ENCODE peak calls at places on chromosomes 11 and 22, in seven cellular contexts. One of them, this sample, is unnamed.

GRCh38 chr11:69292221-69292648 is 1.7 kb upstream of the MYEOV start:
- DNase-seq in Peyer's patch: peak; percentile 49
- DNase-seq in cardiac muscle cell: peak; percentile 39
- DNase-seq in EH: peak; percentile 34
- DNase-seq in K562: peak; percentile 78
- DNase-seq in AG09319: no peak
- DNase-seq in T-helper 9 cell: peak; percentile 56
- DNase-seq in this sample: no peak

GRCh38 chr11:93288079-93288478 is 42.5 kb upstream of the DEUP1 start:
- DNase-seq in Peyer's patch: no peak
- DNase-seq in cardiac muscle cell: no peak
- DNase-seq in EH: no peak
- DNase-seq in K562: no peak
- DNase-seq in AG09319: no peak
- DNase-seq in T-helper 9 cell: no peak
- DNase-seq in this sample: no peak

GRCh38 chr11:128582496-128583366 is 4.6 kb downstream of the ETS1 start:
- DNase-seq in Peyer's patch: no peak
- DNase-seq in cardiac muscle cell: peak; percentile 92
- DNase-seq in EH: peak; percentile 94
- DNase-seq in K562: no peak
- DNase-seq in AG09319: peak; percentile 74
- DNase-seq in T-helper 9 cell: no peak
- DNase-seq in this sample: no peak

GRCh38 chr11:134361661-134362060 is 29.9 kb downstream of the GLB1L2 start:
- DNase-seq in Peyer's patch: no peak
- DNase-seq in cardiac muscle cell: no peak
- DNase-seq in EH: no peak
- DNase-seq in K562: no peak
- DNase-seq in AG09319: no peak
- DNase-seq in T-helper 9 cell: no peak
- DNase-seq in this sample: no peak

GRCh38 chr11:63019506-63019905 is 3.9 kb upstream of the SLC22A8 start:
- DNase-seq in Peyer's patch: no peak
- DNase-seq in cardiac muscle cell: no peak
- DNase-seq in EH: no peak
- DNase-seq in K562: no peak
- DNase-seq in AG09319: no peak
- DNase-seq in T-helper 9 cell: no peak
- DNase-seq in this sample: no peak

GRCh38 chr11:135033545-135033944 is 621.5 kb upstream of the B3GAT1 start:
- DNase-seq in Peyer's patch: no peak
- DNase-seq in cardiac muscle cell: peak; percentile 1
- DNase-seq in EH: no peak
- DNase-seq in K562: no peak
- DNase-seq in AG09319: no peak
- DNase-seq in T-helper 9 cell: no peak
- DNase-seq in this sample: peak; percentile 26

GRCh38 chr11:134199531-134199930 is 24.2 kb downstream of the NCAPD3 start:
- DNase-seq in Peyer's patch: no peak
- DNase-seq in cardiac muscle cell: no peak
- DNase-seq in EH: no peak
- DNase-seq in K562: no peak
- DNase-seq in AG09319: no peak
- DNase-seq in T-helper 9 cell: no peak
- DNase-seq in this sample: no peak

GRCh38 chr22:28884754-28885375 is 1.5 kb downstream of the ZNRF3 start:
- DNase-seq in Peyer's patch: no peak
- DNase-seq in cardiac muscle cell: no peak
- DNase-seq in EH: no peak
- DNase-seq in K562: no peak
- DNase-seq in AG09319: no peak
- DNase-seq in T-helper 9 cell: no peak
- DNase-seq in this sample: no peak

GRCh38 chr22:22380098-22381030 is 128.2 kb downstream of the ZNF280B start:
- DNase-seq in Peyer's patch: peak; percentile 87
- DNase-seq in cardiac muscle cell: no peak
- DNase-seq in EH: no peak
- DNase-seq in K562: peak; percentile 88
- DNase-seq in AG09319: no peak
- DNase-seq in T-helper 9 cell: no peak
- DNase-seq in this sample: no peak

GRCh38 chr22:29578462-29578861 is 2.5 kb downstream of the NIPSNAP1 start:
- DNase-seq in Peyer's patch: no peak
- DNase-seq in cardiac muscle cell: no peak
- DNase-seq in EH: no peak
- DNase-seq in K562: no peak
- DNase-seq in AG09319: no peak
- DNase-seq in T-helper 9 cell: no peak
- DNase-seq in this sample: no peak

GRCh38 chr11:100930185-100930778 is 199.3 kb downstream of the PGR start:
- DNase-seq in Peyer's patch: no peak
- DNase-seq in cardiac muscle cell: peak; percentile 81
- DNase-seq in EH: peak; percentile 74
- DNase-seq in K562: peak; percentile 9
- DNase-seq in AG09319: peak; percentile 41
- DNase-seq in T-helper 9 cell: no peak
- DNase-seq in this sample: no peak

GRCh38 chr11:129048911-129049310 is 106.2 kb upstream of the TP53AIP1 start:
- DNase-seq in Peyer's patch: no peak
- DNase-seq in cardiac muscle cell: no peak
- DNase-seq in EH: no peak
- DNase-seq in K562: no peak
- DNase-seq in AG09319: no peak
- DNase-seq in T-helper 9 cell: no peak
- DNase-seq in this sample: no peak

GRCh38 chr11:79042824-79043223 is 398.0 kb downstream of the TENM4 start:
- DNase-seq in Peyer's patch: no peak
- DNase-seq in cardiac muscle cell: no peak
- DNase-seq in EH: no peak
- DNase-seq in K562: no peak
- DNase-seq in AG09319: no peak
- DNase-seq in T-helper 9 cell: no peak
- DNase-seq in this sample: no peak

GRCh38 chr11:16749666-16750065 is 11.2 kb downstream of the C11orf58 start:
- DNase-seq in Peyer's patch: no peak
- DNase-seq in cardiac muscle cell: no peak
- DNase-seq in EH: no peak
- DNase-seq in K562: no peak
- DNase-seq in AG09319: no peak
- DNase-seq in T-helper 9 cell: no peak
- DNase-seq in this sample: no peak

GRCh38 chr22:36768616-36769015 is 7.3 kb downstream of the IFT27 start:
- DNase-seq in Peyer's patch: no peak
- DNase-seq in cardiac muscle cell: no peak
- DNase-seq in EH: no peak
- DNase-seq in K562: no peak
- DNase-seq in AG09319: no peak
- DNase-seq in T-helper 9 cell: no peak
- DNase-seq in this sample: no peak

GRCh38 chr11:70505761-70506657 is 107.7 kb downstream of the CTTN start:
- DNase-seq in Peyer's patch: no peak
- DNase-seq in cardiac muscle cell: no peak
- DNase-seq in EH: no peak
- DNase-seq in K562: no peak
- DNase-seq in AG09319: no peak
- DNase-seq in T-helper 9 cell: no peak
- DNase-seq in this sample: no peak

GRCh38 chr11:14480716-14481115 is 18.9 kb downstream of the COPB1 start:
- DNase-seq in Peyer's patch: no peak
- DNase-seq in cardiac muscle cell: peak; percentile 21
- DNase-seq in EH: no peak
- DNase-seq in K562: no peak
- DNase-seq in AG09319: no peak
- DNase-seq in T-helper 9 cell: no peak
- DNase-seq in this sample: no peak

GRCh38 chr11:134041791-134042696 is 26.8 kb upstream of the JAM3 start:
- DNase-seq in Peyer's patch: no peak
- DNase-seq in cardiac muscle cell: no peak
- DNase-seq in EH: no peak
- DNase-seq in K562: no peak
- DNase-seq in AG09319: no peak
- DNase-seq in T-helper 9 cell: no peak
- DNase-seq in this sample: no peak

GRCh38 chr11:75523189-75523588 is 2.6 kb downstream of the GDPD5 start:
- DNase-seq in Peyer's patch: no peak
- DNase-seq in cardiac muscle cell: no peak
- DNase-seq in EH: no peak
- DNase-seq in K562: no peak
- DNase-seq in AG09319: no peak
- DNase-seq in T-helper 9 cell: no peak
- DNase-seq in this sample: no peak

GRCh38 chr11:64619811-64620285 is 28.8 kb downstream of the SLC22A12 start:
- DNase-seq in Peyer's patch: no peak
- DNase-seq in cardiac muscle cell: peak; percentile 86
- DNase-seq in EH: peak; percentile 72
- DNase-seq in K562: peak; percentile 63
- DNase-seq in AG09319: no peak
- DNase-seq in T-helper 9 cell: no peak
- DNase-seq in this sample: no peak

GRCh38 chr22:20237480-20238440 is 30.4 kb downstream of the RTN4R start:
- DNase-seq in Peyer's patch: peak; percentile 24
- DNase-seq in cardiac muscle cell: no peak
- DNase-seq in EH: no peak
- DNase-seq in K562: no peak
- DNase-seq in AG09319: no peak
- DNase-seq in T-helper 9 cell: peak; percentile 31
- DNase-seq in this sample: no peak

GRCh38 chr22:39686178-39686620 is 115.6 kb downstream of the CACNA1I start:
- DNase-seq in Peyer's patch: no peak
- DNase-seq in cardiac muscle cell: no peak
- DNase-seq in EH: no peak
- DNase-seq in K562: no peak
- DNase-seq in AG09319: no peak
- DNase-seq in T-helper 9 cell: no peak
- DNase-seq in this sample: no peak

GRCh38 chr22:48106215-48106614 is 1343.8 kb downstream of the TBC1D22A start:
- DNase-seq in Peyer's patch: no peak
- DNase-seq in cardiac muscle cell: no peak
- DNase-seq in EH: no peak
- DNase-seq in K562: no peak
- DNase-seq in AG09319: no peak
- DNase-seq in T-helper 9 cell: no peak
- DNase-seq in this sample: no peak

GRCh38 chr11:108963118-108963517 is 298.2 kb downstream of the DDX10 start:
- DNase-seq in Peyer's patch: no peak
- DNase-seq in cardiac muscle cell: no peak
- DNase-seq in EH: peak; percentile 68
- DNase-seq in K562: no peak
- DNase-seq in AG09319: no peak
- DNase-seq in T-helper 9 cell: no peak
- DNase-seq in this sample: no peak

GRCh38 chr11:34356576-34356917 is 1.3 kb downstream of the ABTB2 start:
- DNase-seq in Peyer's patch: no peak
- DNase-seq in cardiac muscle cell: peak; percentile 60
- DNase-seq in EH: peak; percentile 34
- DNase-seq in K562: no peak
- DNase-seq in AG09319: no peak
- DNase-seq in T-helper 9 cell: no peak
- DNase-seq in this sample: peak; percentile 68

GRCh38 chr22:25627271-25627848 is 62.9 kb downstream of the GRK3 start:
- DNase-seq in Peyer's patch: no peak
- DNase-seq in cardiac muscle cell: peak; percentile 10
- DNase-seq in EH: no peak
- DNase-seq in K562: no peak
- DNase-seq in AG09319: no peak
- DNase-seq in T-helper 9 cell: no peak
- DNase-seq in this sample: no peak

GRCh38 chr22:21568207-21569075 is 927 bp downstream of the UBE2L3 start:
- DNase-seq in Peyer's patch: no peak
- DNase-seq in cardiac muscle cell: peak; percentile 49
- DNase-seq in EH: peak; percentile 57
- DNase-seq in K562: peak; percentile 72
- DNase-seq in AG09319: no peak
- DNase-seq in T-helper 9 cell: peak; percentile 13
- DNase-seq in this sample: peak; percentile 56

GRCh38 chr22:48276933-48277867 is 1514.8 kb downstream of the TBC1D22A start:
- DNase-seq in Peyer's patch: no peak
- DNase-seq in cardiac muscle cell: no peak
- DNase-seq in EH: no peak
- DNase-seq in K562: no peak
- DNase-seq in AG09319: no peak
- DNase-seq in T-helper 9 cell: no peak
- DNase-seq in this sample: peak; percentile 69

GRCh38 chr11:17648528-17648927 is 70.8 kb upstream of the MYOD1 start:
- DNase-seq in Peyer's patch: no peak
- DNase-seq in cardiac muscle cell: no peak
- DNase-seq in EH: no peak
- DNase-seq in K562: no peak
- DNase-seq in AG09319: no peak
- DNase-seq in T-helper 9 cell: no peak
- DNase-seq in this sample: no peak

GRCh38 chr11:65432686-65433582 is 10.3 kb downstream of the NEAT1 start:
- DNase-seq in Peyer's patch: no peak
- DNase-seq in cardiac muscle cell: peak; percentile 64
- DNase-seq in EH: peak; percentile 69
- DNase-seq in K562: no peak
- DNase-seq in AG09319: no peak
- DNase-seq in T-helper 9 cell: no peak
- DNase-seq in this sample: no peak

GRCh38 chr11:64447717-64448598 is 89.0 kb downstream of the RPS6KA4 start:
- DNase-seq in Peyer's patch: peak; percentile 59
- DNase-seq in cardiac muscle cell: peak; percentile 27
- DNase-seq in EH: peak; percentile 56
- DNase-seq in K562: no peak
- DNase-seq in AG09319: no peak
- DNase-seq in T-helper 9 cell: no peak
- DNase-seq in this sample: peak; percentile 63

GRCh38 chr22:19358703-19359553 is 67.4 kb upstream of the CLTCL1 start:
- DNase-seq in Peyer's patch: no peak
- DNase-seq in cardiac muscle cell: no peak
- DNase-seq in EH: no peak
- DNase-seq in K562: no peak
- DNase-seq in AG09319: no peak
- DNase-seq in T-helper 9 cell: no peak
- DNase-seq in this sample: no peak

GRCh38 chr11:35390737-35391682 is 28.3 kb downstream of the SLC1A2 start:
- DNase-seq in Peyer's patch: peak; percentile 31
- DNase-seq in cardiac muscle cell: peak; percentile 79
- DNase-seq in EH: peak; percentile 75
- DNase-seq in K562: no peak
- DNase-seq in AG09319: peak; percentile 47
- DNase-seq in T-helper 9 cell: no peak
- DNase-seq in this sample: peak; percentile 53

GRCh38 chr11:19359425-19360000 is 118.8 kb upstream of the E2F8 start:
- DNase-seq in Peyer's patch: no peak
- DNase-seq in cardiac muscle cell: no peak
- DNase-seq in EH: peak; percentile 77
- DNase-seq in K562: no peak
- DNase-seq in AG09319: no peak
- DNase-seq in T-helper 9 cell: no peak
- DNase-seq in this sample: no peak

GRCh38 chr11:72685560-72686480 is 11.6 kb upstream of the PDE2A start:
- DNase-seq in Peyer's patch: no peak
- DNase-seq in cardiac muscle cell: peak; percentile 77
- DNase-seq in EH: no peak
- DNase-seq in K562: no peak
- DNase-seq in AG09319: no peak
- DNase-seq in T-helper 9 cell: no peak
- DNase-seq in this sample: peak; percentile 37

GRCh38 chr11:2586091-2586792 is 113.6 kb downstream of the KCNQ1OT1 start:
- DNase-seq in Peyer's patch: no peak
- DNase-seq in cardiac muscle cell: no peak
- DNase-seq in EH: no peak
- DNase-seq in K562: no peak
- DNase-seq in AG09319: no peak
- DNase-seq in T-helper 9 cell: no peak
- DNase-seq in this sample: no peak

GRCh38 chr11:31921066-31921465 is 109.9 kb upstream of the PAX6 start:
- DNase-seq in Peyer's patch: no peak
- DNase-seq in cardiac muscle cell: peak; percentile 34
- DNase-seq in EH: peak; percentile 81
- DNase-seq in K562: no peak
- DNase-seq in AG09319: no peak
- DNase-seq in T-helper 9 cell: no peak
- DNase-seq in this sample: no peak

GRCh38 chr22:28440517-28441366 is 238.9 kb downstream of the TTC28 start:
- DNase-seq in Peyer's patch: no peak
- DNase-seq in cardiac muscle cell: peak; percentile 82
- DNase-seq in EH: peak; percentile 42
- DNase-seq in K562: no peak
- DNase-seq in AG09319: no peak
- DNase-seq in T-helper 9 cell: no peak
- DNase-seq in this sample: no peak

This sample was measured in mucosa of descending colon.